ENCODE peak calls at places on chromosomes 7 and 10, in eight cellular contexts. One of them, this sample, is unnamed.

GRCh38 chr7:101625076-101625914 is 3.8 kb downstream of the MYL10 start:
- DNase-seq in OCI-LY7: peak
- DNase-seq in gastrocnemius medialis: no peak
- DNase-seq in neural progenitor cell: peak
- DNase-seq in spleen: no peak
- DNase-seq in tibial artery: no peak
- DNase-seq in astrocyte of the spinal cord: no peak
- DNase-seq in fibroblast of villous mesenchyme: peak
- DNase-seq in this sample: peak

GRCh38 chr7:24595671-24596418 is 22.6 kb downstream of the PALS2 start:
- DNase-seq in OCI-LY7: no peak
- DNase-seq in gastrocnemius medialis: no peak
- DNase-seq in neural progenitor cell: no peak
- DNase-seq in spleen: no peak
- DNase-seq in tibial artery: no peak
- DNase-seq in astrocyte of the spinal cord: no peak
- DNase-seq in fibroblast of villous mesenchyme: no peak
- DNase-seq in this sample: no peak

GRCh38 chr7:71348751-71349415 is 216.9 kb downstream of the GALNT17 start:
- DNase-seq in OCI-LY7: no peak
- DNase-seq in gastrocnemius medialis: no peak
- DNase-seq in neural progenitor cell: no peak
- DNase-seq in spleen: no peak
- DNase-seq in tibial artery: no peak
- DNase-seq in astrocyte of the spinal cord: no peak
- DNase-seq in fibroblast of villous mesenchyme: peak
- DNase-seq in this sample: no peak

GRCh38 chr7:128024154-128024553 is 7.1 kb downstream of the LRRC4 start:
- DNase-seq in OCI-LY7: no peak
- DNase-seq in gastrocnemius medialis: no peak
- DNase-seq in neural progenitor cell: no peak
- DNase-seq in spleen: no peak
- DNase-seq in tibial artery: no peak
- DNase-seq in astrocyte of the spinal cord: no peak
- DNase-seq in fibroblast of villous mesenchyme: no peak
- DNase-seq in this sample: no peak

GRCh38 chr7:756928-757560 is 30.0 kb upstream of the PRKAR1B start:
- DNase-seq in OCI-LY7: no peak
- DNase-seq in gastrocnemius medialis: no peak
- DNase-seq in neural progenitor cell: no peak
- DNase-seq in spleen: peak
- DNase-seq in tibial artery: peak
- DNase-seq in astrocyte of the spinal cord: no peak
- DNase-seq in fibroblast of villous mesenchyme: no peak
- DNase-seq in this sample: no peak

GRCh38 chr7:94666879-94667587 is 11.1 kb upstream of the SGCE start:
- DNase-seq in OCI-LY7: no peak
- DNase-seq in gastrocnemius medialis: no peak
- DNase-seq in neural progenitor cell: no peak
- DNase-seq in spleen: no peak
- DNase-seq in tibial artery: no peak
- DNase-seq in astrocyte of the spinal cord: no peak
- DNase-seq in fibroblast of villous mesenchyme: no peak
- DNase-seq in this sample: no peak

GRCh38 chr10:113183543-113183942 is 233.5 kb downstream of the TCF7L2 start:
- DNase-seq in OCI-LY7: no peak
- DNase-seq in gastrocnemius medialis: no peak
- DNase-seq in neural progenitor cell: peak
- DNase-seq in spleen: no peak
- DNase-seq in tibial artery: no peak
- DNase-seq in astrocyte of the spinal cord: no peak
- DNase-seq in fibroblast of villous mesenchyme: no peak
- DNase-seq in this sample: no peak

GRCh38 chr7:4861673-4862072 is at the start of gene PAPOLB:
- DNase-seq in OCI-LY7: no peak
- DNase-seq in gastrocnemius medialis: no peak
- DNase-seq in neural progenitor cell: no peak
- DNase-seq in spleen: no peak
- DNase-seq in tibial artery: no peak
- DNase-seq in astrocyte of the spinal cord: no peak
- DNase-seq in fibroblast of villous mesenchyme: no peak
- DNase-seq in this sample: no peak

GRCh38 chr10:12835709-12836108 is 165.8 kb downstream of the CCDC3 start:
- DNase-seq in OCI-LY7: no peak
- DNase-seq in gastrocnemius medialis: no peak
- DNase-seq in neural progenitor cell: no peak
- DNase-seq in spleen: peak
- DNase-seq in tibial artery: peak
- DNase-seq in astrocyte of the spinal cord: peak
- DNase-seq in fibroblast of villous mesenchyme: peak
- DNase-seq in this sample: no peak

GRCh38 chr10:11337516-11337915 is 273.9 kb downstream of the USP6NL start:
- DNase-seq in OCI-LY7: no peak
- DNase-seq in gastrocnemius medialis: no peak
- DNase-seq in neural progenitor cell: peak
- DNase-seq in spleen: peak
- DNase-seq in tibial artery: no peak
- DNase-seq in astrocyte of the spinal cord: no peak
- DNase-seq in fibroblast of villous mesenchyme: no peak
- DNase-seq in this sample: no peak

GRCh38 chr10:76302491-76302890 is 871.1 kb downstream of the LRMDA start:
- DNase-seq in OCI-LY7: no peak
- DNase-seq in gastrocnemius medialis: no peak
- DNase-seq in neural progenitor cell: no peak
- DNase-seq in spleen: no peak
- DNase-seq in tibial artery: no peak
- DNase-seq in astrocyte of the spinal cord: peak
- DNase-seq in fibroblast of villous mesenchyme: peak
- DNase-seq in this sample: peak

GRCh38 chr10:78335691-78336401 is 302.2 kb downstream of the RPS24 start:
- DNase-seq in OCI-LY7: no peak
- DNase-seq in gastrocnemius medialis: no peak
- DNase-seq in neural progenitor cell: no peak
- DNase-seq in spleen: no peak
- DNase-seq in tibial artery: peak
- DNase-seq in astrocyte of the spinal cord: peak
- DNase-seq in fibroblast of villous mesenchyme: no peak
- DNase-seq in this sample: no peak

GRCh38 chr7:69596723-69597277 is 1.5 kb upstream of the AUTS2 start:
- DNase-seq in OCI-LY7: no peak
- DNase-seq in gastrocnemius medialis: no peak
- DNase-seq in neural progenitor cell: peak
- DNase-seq in spleen: no peak
- DNase-seq in tibial artery: no peak
- DNase-seq in astrocyte of the spinal cord: peak
- DNase-seq in fibroblast of villous mesenchyme: no peak
- DNase-seq in this sample: no peak

GRCh38 chr10:47164800-47165128 is 135.2 kb upstream of the GDF10 start:
- DNase-seq in OCI-LY7: no peak
- DNase-seq in gastrocnemius medialis: no peak
- DNase-seq in neural progenitor cell: no peak
- DNase-seq in spleen: no peak
- DNase-seq in tibial artery: no peak
- DNase-seq in astrocyte of the spinal cord: no peak
- DNase-seq in fibroblast of villous mesenchyme: no peak
- DNase-seq in this sample: no peak

GRCh38 chr10:34537629-34538231 is 277.4 kb downstream of the PARD3 start:
- DNase-seq in OCI-LY7: no peak
- DNase-seq in gastrocnemius medialis: no peak
- DNase-seq in neural progenitor cell: no peak
- DNase-seq in spleen: no peak
- DNase-seq in tibial artery: no peak
- DNase-seq in astrocyte of the spinal cord: no peak
- DNase-seq in fibroblast of villous mesenchyme: no peak
- DNase-seq in this sample: no peak
- H3K4me3 ChIP-seq in OCI-LY7: no peak
- H3K4me3 ChIP-seq in gastrocnemius medialis: no peak
- H3K4me3 ChIP-seq in neural progenitor cell: no peak
- H3K4me3 ChIP-seq in spleen: no peak
- H3K4me3 ChIP-seq in tibial artery: no peak
- H3K4me3 ChIP-seq in astrocyte of the spinal cord: no peak
- H3K4me3 ChIP-seq in fibroblast of villous mesenchyme: no peak
- H3K4me3 ChIP-seq in this sample: no peak

DNA sequence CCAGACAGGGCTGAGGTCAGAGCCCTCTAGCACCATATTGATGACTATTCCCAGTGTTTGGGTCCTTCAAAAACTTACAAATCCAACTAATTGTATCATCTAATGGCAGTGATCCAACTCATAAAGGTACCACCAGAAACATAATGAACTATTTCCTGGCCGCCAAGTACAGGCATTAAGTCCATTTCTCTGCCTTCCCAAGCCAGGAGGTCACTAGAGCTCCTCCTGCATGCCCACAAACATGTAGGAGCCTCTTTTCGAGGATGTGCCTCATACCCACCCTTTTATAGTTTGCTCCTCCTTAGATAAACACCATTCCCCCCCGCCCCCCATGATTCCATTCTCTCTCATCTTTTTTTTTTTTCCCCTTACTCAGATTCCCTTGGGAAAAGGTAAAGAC is 91.3 kb downstream of the CHN2 start:
- DNase-seq in OCI-LY7: no peak
- DNase-seq in gastrocnemius medialis: no peak
- DNase-seq in neural progenitor cell: no peak
- DNase-seq in spleen: no peak
- DNase-seq in tibial artery: no peak
- DNase-seq in astrocyte of the spinal cord: no peak
- DNase-seq in fibroblast of villous mesenchyme: no peak
- DNase-seq in this sample: no peak
- TF ChIP-seq CTCF in OCI-LY7: no peak
- TF ChIP-seq CTCF in gastrocnemius medialis: no peak
- TF ChIP-seq CTCF in neural progenitor cell: no peak
- TF ChIP-seq CTCF in spleen: no peak
- TF ChIP-seq CTCF in tibial artery: no peak
- TF ChIP-seq CTCF in astrocyte of the spinal cord: no peak
- TF ChIP-seq CTCF in fibroblast of villous mesenchyme: no peak
- TF ChIP-seq CTCF in this sample: no peak

GRCh38 chr7:1993776-1994740 is 238.7 kb downstream of the MAD1L1 start:
- DNase-seq in OCI-LY7: no peak
- DNase-seq in gastrocnemius medialis: no peak
- DNase-seq in neural progenitor cell: no peak
- DNase-seq in spleen: no peak
- DNase-seq in tibial artery: no peak
- DNase-seq in astrocyte of the spinal cord: no peak
- DNase-seq in fibroblast of villous mesenchyme: no peak
- DNase-seq in this sample: no peak
- H3K4me3 ChIP-seq in OCI-LY7: no peak
- H3K4me3 ChIP-seq in gastrocnemius medialis: no peak
- H3K4me3 ChIP-seq in neural progenitor cell: no peak
- H3K4me3 ChIP-seq in spleen: no peak
- H3K4me3 ChIP-seq in tibial artery: no peak
- H3K4me3 ChIP-seq in astrocyte of the spinal cord: no peak
- H3K4me3 ChIP-seq in fibroblast of villous mesenchyme: no peak
- H3K4me3 ChIP-seq in this sample: no peak

DNA sequence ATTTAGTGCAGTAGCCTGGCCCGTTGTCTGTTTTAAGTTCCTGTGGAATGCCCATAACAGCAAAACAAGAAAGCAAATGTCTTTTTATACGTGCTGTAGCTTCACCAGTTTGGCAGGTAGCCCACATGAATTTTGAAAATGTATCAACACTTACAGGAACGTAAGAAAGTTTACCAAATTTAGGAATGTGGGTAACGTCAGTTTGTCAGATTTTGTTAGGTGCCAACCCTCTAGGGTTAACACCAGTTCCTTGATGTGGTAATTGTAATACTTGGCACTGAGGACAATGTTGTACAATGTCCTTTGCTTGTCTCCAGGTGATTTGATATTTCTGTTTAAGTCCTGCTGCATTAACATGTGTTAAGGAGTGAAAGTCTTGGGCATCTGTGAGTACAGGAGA is 3.1 kb upstream of the GIMAP4 start:
- DNase-seq in OCI-LY7: no peak
- DNase-seq in gastrocnemius medialis: no peak
- DNase-seq in neural progenitor cell: no peak
- DNase-seq in spleen: no peak
- DNase-seq in tibial artery: no peak
- DNase-seq in astrocyte of the spinal cord: no peak
- DNase-seq in fibroblast of villous mesenchyme: no peak
- DNase-seq in this sample: no peak
- TF ChIP-seq CTCF in OCI-LY7: no peak
- TF ChIP-seq CTCF in gastrocnemius medialis: no peak
- TF ChIP-seq CTCF in neural progenitor cell: no peak
- TF ChIP-seq CTCF in spleen: no peak
- TF ChIP-seq CTCF in tibial artery: no peak
- TF ChIP-seq CTCF in astrocyte of the spinal cord: no peak
- TF ChIP-seq CTCF in fibroblast of villous mesenchyme: no peak
- TF ChIP-seq CTCF in this sample: no peak

GRCh38 chr10:62623223-62623622 is 181.3 kb upstream of the ADO start:
- DNase-seq in OCI-LY7: no peak
- DNase-seq in gastrocnemius medialis: no peak
- DNase-seq in neural progenitor cell: no peak
- DNase-seq in spleen: no peak
- DNase-seq in tibial artery: no peak
- DNase-seq in astrocyte of the spinal cord: no peak
- DNase-seq in fibroblast of villous mesenchyme: no peak
- DNase-seq in this sample: no peak

GRCh38 chr10:62625484-62625883 is 179.0 kb upstream of the ADO start:
- DNase-seq in OCI-LY7: no peak
- DNase-seq in gastrocnemius medialis: no peak
- DNase-seq in neural progenitor cell: no peak
- DNase-seq in spleen: no peak
- DNase-seq in tibial artery: no peak
- DNase-seq in astrocyte of the spinal cord: no peak
- DNase-seq in fibroblast of villous mesenchyme: no peak
- DNase-seq in this sample: no peak

GRCh38 chr10:62626096-62626495 is 178.4 kb upstream of the ADO start:
- DNase-seq in OCI-LY7: peak
- DNase-seq in gastrocnemius medialis: no peak
- DNase-seq in neural progenitor cell: no peak
- DNase-seq in spleen: no peak
- DNase-seq in tibial artery: no peak
- DNase-seq in astrocyte of the spinal cord: no peak
- DNase-seq in fibroblast of villous mesenchyme: no peak
- DNase-seq in this sample: no peak

GRCh38 chr10:62627985-62628384 is 176.5 kb upstream of the ADO start:
- DNase-seq in OCI-LY7: no peak
- DNase-seq in gastrocnemius medialis: no peak
- DNase-seq in neural progenitor cell: no peak
- DNase-seq in spleen: no peak
- DNase-seq in tibial artery: no peak
- DNase-seq in astrocyte of the spinal cord: no peak
- DNase-seq in fibroblast of villous mesenchyme: peak
- DNase-seq in this sample: no peak

DNA sequence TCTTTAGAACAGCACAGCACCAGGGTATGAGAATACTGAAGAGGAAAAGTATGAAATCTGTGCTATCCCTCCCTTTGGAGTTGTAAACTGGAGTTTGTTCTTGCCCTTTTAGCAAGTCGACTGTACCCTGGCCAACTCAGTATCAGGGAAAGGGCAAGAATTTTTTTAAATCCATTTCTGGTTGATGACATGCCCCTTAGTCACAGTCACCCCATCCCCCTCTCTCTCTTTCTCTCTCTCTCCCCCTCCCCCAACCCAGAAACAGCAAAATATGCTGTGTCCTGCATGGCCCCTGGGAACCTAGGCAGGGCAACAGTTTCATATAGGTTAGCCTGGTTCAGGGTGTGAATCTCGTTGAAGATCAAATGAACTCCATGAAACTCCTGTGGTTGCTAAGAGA is 177.7 kb upstream of the ADO start:
- DNase-seq in OCI-LY7: no peak
- DNase-seq in gastrocnemius medialis: no peak
- DNase-seq in neural progenitor cell: no peak
- DNase-seq in spleen: no peak
- DNase-seq in tibial artery: no peak
- DNase-seq in astrocyte of the spinal cord: peak
- DNase-seq in fibroblast of villous mesenchyme: peak
- DNase-seq in this sample: peak
- H3K4me3 ChIP-seq in OCI-LY7: peak
- H3K4me3 ChIP-seq in gastrocnemius medialis: no peak
- H3K4me3 ChIP-seq in neural progenitor cell: no peak
- H3K4me3 ChIP-seq in spleen: no peak
- H3K4me3 ChIP-seq in tibial artery: no peak
- H3K4me3 ChIP-seq in astrocyte of the spinal cord: no peak
- H3K4me3 ChIP-seq in fibroblast of villous mesenchyme: no peak
- H3K4me3 ChIP-seq in this sample: no peak

This sample was measured in fibroblast of pulmonary artery.